ENCODE peak calls at places on chromosomes 12 and 14, in seven cellular contexts. Y is H9, B is pancreas, S is ovary, U is A549, P is endothelial cell of umbilical vein, C is breast epithelium. H is an unnamed sample.

GRCh38 chr14:102554835-102555819 is 37.3 kb upstream of the RCOR1 start:
- DNase-seq in P (peak; percentile 29), S (peak; percentile 59), Y (peak; percentile 90), U (no peak), C (no peak), B (peak; percentile 40), H (no peak)

GRCh38 chr12:71469235-71469873 is 29.8 kb downstream of the LGR5 start:
- DNase-seq in B (no peak), U (no peak), Y (peak; percentile 54), S (no peak), C (no peak), P (no peak), H (peak; percentile 49)

GRCh38 chr14:80291099-80291498 is 79.8 kb upstream of the DIO2 start:
- DNase-seq in Y (no peak), B (no peak), C (no peak), P (no peak), U (no peak), S (no peak), H (no peak)

GRCh38 chr12:49515266-49515665 is 23.6 kb upstream of the KCNH3 start:
- DNase-seq in S (no peak), U (peak; percentile 47), Y (no peak), C (no peak), P (peak; percentile 83), B (no peak), H (peak; percentile 66)

GRCh38 chr14:44279357-44279756 is 227.7 kb downstream of the FSCB start:
- DNase-seq in P (no peak), Y (no peak), S (no peak), U (no peak), C (no peak), B (no peak), H (no peak)

GRCh38 chr12:98678236-98678945 is 33.3 kb downstream of the APAF1 start:
- DNase-seq in C (no peak), P (no peak), Y (peak; percentile 72), U (no peak), S (no peak), B (no peak), H (no peak)

GRCh38 chr12:77087427-77087826 is 22.1 kb upstream of the E2F7 start:
- DNase-seq in U (no peak), C (no peak), Y (no peak), S (no peak), B (no peak), P (peak; percentile 38), H (no peak)

GRCh38 chr14:92471919-92472318 is 41.7 kb upstream of the RIN3 start:
- DNase-seq in U (peak; percentile 89), B (no peak), Y (peak; percentile 75), C (no peak), P (peak; percentile 52), S (no peak), H (peak; percentile 90)

GRCh38 chr12:32331133-32331532 is 68.2 kb upstream of the FGD4 start:
- DNase-seq in U (no peak), Y (no peak), C (no peak), S (no peak), B (no peak), P (peak; percentile 50), H (peak; percentile 49)

GRCh38 chr12:1281683-1282366 is 290.8 kb downstream of the ERC1 start:
- DNase-seq in U (no peak), S (no peak), P (no peak), Y (no peak), B (no peak), C (no peak), H (no peak)

GRCh38 chr12:45725631-45726593 is 3.6 kb upstream of the ARID2 start:
- DNase-seq in C (no peak), S (no peak), Y (no peak), B (no peak), P (peak; percentile 81), U (peak; percentile 46), H (peak; percentile 45)

GRCh38 chr12:19657401-19657800 is 218.1 kb downstream of the AEBP2 start:
- DNase-seq in B (no peak), Y (no peak), S (no peak), C (no peak), U (no peak), P (no peak), H (no peak)

GRCh38 chr12:47094804-47095203 is 15.0 kb upstream of the AMIGO2 start:
- DNase-seq in B (no peak), C (no peak), P (no peak), S (no peak), U (no peak), Y (no peak), H (no peak)

GRCh38 chr12:971991-972390 is 19.0 kb upstream of the ERC1 start:
- DNase-seq in C (no peak), P (no peak), Y (no peak), B (no peak), S (no peak), U (no peak), H (no peak)

GRCh38 chr14:69692542-69693053 is 74.3 kb upstream of the SRSF5 start:
- DNase-seq in B (no peak), Y (no peak), P (peak; percentile 18), S (no peak), C (no peak), U (no peak), H (no peak)

GRCh38 chr14:36661506-36662257 is at the start of gene PAX9:
- DNase-seq in U (peak; percentile 88), P (peak; percentile 70), C (peak; percentile 76), Y (peak; percentile 97), B (peak; percentile 89), S (peak; percentile 64), H (peak; percentile 95)

GRCh38 chr14:103112488-103113243 is 10.6 kb upstream of the TNFAIP2 start:
- DNase-seq in P (no peak), B (no peak), U (no peak), C (no peak), S (no peak), Y (no peak), H (no peak)

GRCh38 chr12:6959376-6960290 is 8.5 kb downstream of the PTPN6 start:
- DNase-seq in Y (no peak), U (no peak), P (no peak), C (no peak), B (no peak), S (peak; percentile 37), H (no peak)

GRCh38 chr12:44709166-44709565 is 166.9 kb downstream of the NELL2 start:
- DNase-seq in S (no peak), B (no peak), C (no peak), U (no peak), Y (no peak), P (no peak), H (no peak)

GRCh38 chr12:50952510-50952909 is at the start of gene HIGD1C:
- DNase-seq in S (no peak), P (no peak), U (no peak), Y (no peak), C (no peak), B (no peak), H (no peak)

DNA sequence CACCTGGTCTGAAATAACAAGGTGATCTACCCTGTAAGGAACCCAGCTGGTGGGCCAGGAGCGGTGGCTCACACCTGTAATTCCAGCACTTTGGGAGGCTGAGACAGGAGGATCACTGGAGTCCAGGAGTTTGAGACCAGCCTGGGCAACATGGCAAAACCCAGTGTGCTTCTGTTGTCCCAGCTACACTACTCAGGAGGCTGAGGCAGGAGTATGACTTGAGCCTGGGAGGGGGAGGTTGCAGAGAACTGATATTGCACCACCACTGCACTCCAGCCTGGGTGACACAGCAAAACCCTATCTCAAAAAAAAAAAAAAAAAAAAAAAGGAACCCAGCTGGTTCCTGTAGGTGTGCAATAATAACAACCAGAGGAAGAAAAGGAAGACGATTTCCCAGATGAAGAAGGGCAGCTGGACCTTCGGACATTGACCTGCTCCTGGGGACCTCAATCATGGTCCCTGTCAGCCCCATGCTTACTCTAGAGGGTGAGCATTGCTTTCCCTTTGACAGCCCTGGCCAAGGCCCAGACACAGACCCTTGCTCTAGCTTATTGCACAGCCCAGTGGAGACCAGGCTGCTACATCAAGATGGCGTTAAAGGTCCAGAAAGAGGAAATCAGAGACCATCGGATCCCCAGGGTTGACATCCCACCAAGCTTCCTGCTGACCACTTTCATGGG is 5.4 kb downstream of the FOS start:
- DNase-seq in S (no peak), C (no peak), P (no peak), B (peak; percentile 64), Y (no peak), U (no peak), H (no peak)
- H3K27ac ChIP-seq in S (no peak overlapping the region), C (peak overlapping the region; percentile 40), P (no peak overlapping the region), B (peak overlapping the region; percentile 73), Y (no peak overlapping the region), U (peak overlapping the region; percentile 68), H (peak overlapping the region; percentile 18)

GRCh38 chr12:112122823-112123690 is 2.3 kb upstream of the TRAFD1 start:
- DNase-seq in Y (peak; percentile 17), B (no peak), C (no peak), U (no peak), S (no peak), P (no peak), H (no peak)

GRCh38 chr12:112126000-112126431 is 656 bp downstream of the TRAFD1 start:
- DNase-seq in C (no peak), Y (peak; percentile 27), P (peak; percentile 43), U (no peak), S (no peak), B (no peak), H (peak; percentile 24)

GRCh38 chr12:112124918-112125249 is 476 bp upstream of the TRAFD1 start:
- DNase-seq in P (no peak), B (no peak), S (no peak), C (no peak), U (no peak), Y (no peak), H (no peak)

GRCh38 chr12:112126916-112127315 is 1.6 kb downstream of the TRAFD1 start:
- DNase-seq in Y (no peak), U (no peak), B (no peak), C (no peak), S (no peak), P (no peak), H (no peak)

GRCh38 chr12:112125250-112125999 is at the start of gene TRAFD1:
- DNase-seq in P (peak; percentile 99), C (peak; percentile 98), Y (peak; percentile 99), S (peak; percentile 99), U (peak; percentile 99), B (peak; percentile 98), H (peak; percentile 100)
- TF ChIP-seq CTCF in P (no peak), C (no peak), Y (no peak), S (no peak), U (no peak), B (no peak), H (no peak)

GRCh38 chr12:123393747-123394146 is 9.8 kb downstream of the KMT5A start:
- DNase-seq in C (no peak), B (no peak), S (no peak), Y (no peak), P (no peak), U (no peak), H (no peak)
- H3K27ac ChIP-seq in C (no peak overlapping the region), B (no peak overlapping the region), S (no peak overlapping the region), Y (no peak overlapping the region), P (no peak overlapping the region), U (no peak overlapping the region), H (no peak overlapping the region)

DNA sequence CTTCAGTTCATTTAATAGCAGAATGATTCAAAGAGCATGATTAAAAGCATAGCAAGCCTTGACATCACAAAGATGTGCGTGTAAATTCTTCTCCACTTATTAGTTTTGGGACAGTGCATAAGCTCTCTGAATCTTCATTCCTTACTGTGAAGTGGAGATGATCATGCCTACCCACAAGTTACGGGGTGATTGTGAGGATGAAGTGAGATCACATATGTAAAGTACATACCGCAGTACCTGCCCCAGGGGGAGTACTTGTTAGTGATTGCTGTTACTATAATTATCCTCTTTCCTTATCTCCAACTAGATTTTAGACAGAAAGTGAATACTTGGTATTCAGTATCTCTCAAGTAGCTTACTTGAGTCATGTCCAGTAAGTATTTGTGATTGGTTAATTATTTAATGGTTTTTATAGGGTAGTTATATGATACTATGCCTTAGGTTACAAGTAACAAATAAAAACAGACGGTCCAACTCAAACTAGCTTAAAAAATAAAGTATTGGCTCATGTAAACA is 6.0 kb downstream of the RAD9B start:
- DNase-seq in S (no peak), P (no peak), C (no peak), U (no peak), B (no peak), Y (no peak), H (no peak)
- TF ChIP-seq CTCF in S (no peak), P (no peak), C (no peak), U (no peak), B (no peak), Y (no peak), H (no peak)

H was measured in RWPE1.